ENCODE peak calls at places on chromosomes 2 and 18, in five cellular contexts. P, R, S, U and X are unnamed samples.
A peak's percentile ranks its signal among the peaks of the same experiment; 100 is the strongest.

GRCh38 chr2:67169417-67170140 is 227.6 kb upstream of the ETAA1 start:
- DNase-seq in U (peak; percentile 4), S (no peak), P (no peak), R (no peak), X (no peak)

GRCh38 chr2:70472256-70472905 is 81.2 kb downstream of the TGFA start:
- DNase-seq in P (no peak), R (no peak), U (peak; percentile 1), S (no peak), X (no peak)

GRCh38 chr2:230690439-230690838 is 22.2 kb upstream of the CAB39 start:
- DNase-seq in R (peak; percentile 28), S (peak; percentile 42), P (no peak), U (no peak), X (no peak)

GRCh38 chr18:64615047-64615446 is 466.2 kb upstream of the LINC00305 start:
- DNase-seq in R (no peak), S (no peak), U (no peak), P (no peak), X (no peak)

GRCh38 chr2:211429256-211429655 is 872.9 kb downstream of the CPS1 start:
- DNase-seq in S (no peak), U (no peak), R (no peak), P (no peak), X (no peak)

GRCh38 chr2:241575624-241576292 is 17.2 kb downstream of the BOK start:
- DNase-seq in R (no peak), P (no peak), S (no peak), U (no peak), X (no peak)

GRCh38 chr18:23114911-23115310 is 20.4 kb upstream of the CABLES1 start:
- DNase-seq in S (no peak), U (no peak), R (no peak), P (no peak), X (no peak)

GRCh38 chr2:147382322-147382948 is 462.4 kb upstream of the ACVR2A start:
- DNase-seq in S (no peak), P (no peak), R (no peak), U (no peak), X (no peak)

GRCh38 chr18:6327895-6328623 is 86.7 kb downstream of the L3MBTL4 start:
- DNase-seq in S (no peak), R (no peak), P (no peak), U (no peak), X (no peak)

GRCh38 chr2:64945973-64946736 is 43.0 kb upstream of the SLC1A4 start:
- DNase-seq in S (peak; percentile 23), P (no peak), R (no peak), U (no peak), X (peak; percentile 17)

GRCh38 chr2:172247203-172247602 is 144.5 kb upstream of the DLX2 start:
- DNase-seq in R (no peak), S (no peak), U (no peak), P (no peak), X (no peak)

GRCh38 chr2:68975844-68976243 is 1.4 kb downstream of the GKN1 start:
- DNase-seq in U (no peak), S (no peak), P (no peak), R (no peak), X (no peak)

GRCh38 chr2:191115391-191115790 is 35.4 kb downstream of the STAT4 start:
- DNase-seq in U (no peak), R (no peak), P (no peak), S (no peak), X (no peak)

GRCh38 chr18:63237911-63238710 is 81.5 kb downstream of the BCL2 start:
- DNase-seq in S (no peak), R (peak; percentile 64), U (peak; percentile 74), P (peak; percentile 66), X (no peak)

GRCh38 chr2:199439094-199439493 is 18.6 kb downstream of the SATB2 start:
- DNase-seq in P (no peak), U (no peak), R (no peak), S (no peak), X (no peak)

GRCh38 chr2:221895366-221896121 is 323.4 kb upstream of the EPHA4 start:
- DNase-seq in R (peak; percentile 41), S (peak; percentile 42), P (no peak), U (no peak), X (no peak)

GRCh38 chr2:100067796-100068195 is 74.6 kb downstream of the AFF3 start:
- DNase-seq in S (no peak), R (no peak), U (no peak), P (no peak), X (no peak)

GRCh38 chr2:191311-192190 is 72.3 kb downstream of the SH3YL1 start:
- DNase-seq in R (no peak), P (no peak), U (no peak), S (no peak), X (no peak)

GRCh38 chr2:203533696-203534471 is 1.2 kb downstream of the RAPH1 start:
- DNase-seq in R (no peak), S (no peak), U (peak; percentile 27), P (peak; percentile 58), X (no peak)

GRCh38 chr2:42754021-42754775 is 9.7 kb downstream of the OXER1 start:
- DNase-seq in U (no peak), S (no peak), P (no peak), R (peak; percentile 47), X (no peak)

GRCh38 chr2:159227467-159227866 is 59.0 kb downstream of the WDSUB1 start:
- DNase-seq in S (no peak), P (no peak), U (no peak), R (no peak), X (no peak)

GRCh38 chr18:24014986-24015896 is 687 bp downstream of the TTC39C start:
- DNase-seq in R (no peak), U (peak; percentile 84), P (peak; percentile 63), S (peak; percentile 59), X (no peak)

GRCh38 chr2:215361876-215362561 is 50.2 kb downstream of the ATIC start:
- DNase-seq in P (no peak), R (no peak), U (no peak), S (no peak), X (no peak)

GRCh38 chr2:136696438-136696837 is 68.9 kb upstream of the THSD7B start:
- DNase-seq in R (no peak), P (no peak), S (no peak), U (no peak), X (no peak)

GRCh38 chr18:75041586-75041985 is 167.4 kb downstream of the PTGR3 start:
- DNase-seq in U (no peak), R (no peak), S (no peak), P (no peak), X (no peak)

GRCh38 chr2:23583467-23583866 is 198.5 kb downstream of the KLHL29 start:
- DNase-seq in P (no peak), S (no peak), R (no peak), U (no peak), X (no peak)

GRCh38 chr2:156787517-156787916 is 351.3 kb downstream of the GPD2 start:
- DNase-seq in U (no peak), P (no peak), R (no peak), S (no peak), X (no peak)

GRCh38 chr18:8553611-8553924 is 55.7 kb upstream of the RAB12 start:
- DNase-seq in S (no peak), U (no peak), R (no peak), P (no peak), X (no peak)

GRCh38 chr2:143720093-143720664 is 591.0 kb downstream of the ARHGAP15 start:
- DNase-seq in U (no peak), P (no peak), R (no peak), S (no peak), X (no peak)

GRCh38 chr2:162839419-162839818 is 852 bp upstream of the KCNH7 start:
- DNase-seq in R (no peak), P (no peak), U (no peak), S (no peak), X (no peak)

GRCh38 chr2:64937341-64938230 is 51.6 kb upstream of the SLC1A4 start:
- DNase-seq in R (no peak), S (no peak), P (no peak), U (no peak), X (no peak)

GRCh38 chr2:134341476-134341875 is 87.6 kb downstream of the MGAT5 start:
- DNase-seq in P (no peak), S (no peak), R (no peak), U (no peak), X (no peak)

GRCh38 chr18:55345103-55345950 is 242.7 kb downstream of the TCF4 start:
- DNase-seq in U (no peak), R (no peak), P (no peak), S (no peak), X (no peak)

GRCh38 chr2:152486048-152486736 is 151.2 kb downstream of the FMNL2 start:
- DNase-seq in P (no peak), R (peak; percentile 45), U (no peak), S (no peak), X (no peak)

GRCh38 chr2:88059979-88060906 is 4.7 kb upstream of the KRCC1 start:
- DNase-seq in S (no peak), P (peak; percentile 87), U (no peak), R (peak; percentile 82), X (no peak)

GRCh38 chr2:132488491-132488890 is 71.9 kb downstream of the GPR39 start:
- DNase-seq in U (no peak), S (no peak), R (no peak), P (no peak), X (no peak)

GRCh38 chr2:231541605-231542509 is 11.6 kb upstream of the NMUR1 start:
- DNase-seq in P (no peak), R (peak; percentile 6), S (no peak), U (no peak), X (no peak)